ENCODE peak calls at places on chromosomes 16 and 17, in six cellular contexts. F is lower leg skin, P is tibial nerve, M is body of pancreas, A is K562, O is A549. Z is an unnamed sample.
A peak's percentile ranks its signal among the peaks of the same experiment; 100 is the strongest.

GRCh38 chr17:82173351-82174041 is 39.1 kb downstream of the CCDC57 start:
- DNase-seq in F (no peak), P (no peak), M (no peak), A (peak; percentile 22), O (no peak), Z (no peak)

GRCh38 chr17:83080641-83081560 is 1.5 kb downstream of the METRNL start:
- DNase-seq in F (no peak), P (no peak), M (peak; percentile 43), A (peak; percentile 49), O (no peak), Z (peak; percentile 37)

GRCh38 chr16:27402569-27402963 is 592 bp downstream of the IL21R start:
- DNase-seq in F (no peak), P (no peak), M (no peak), A (no peak), O (no peak), Z (no peak)

GRCh38 chr17:279776-280175 is 72.8 kb downstream of the RPH3AL start:
- DNase-seq in F (peak; percentile 43), P (no peak), M (no peak), A (no peak), O (no peak), Z (no peak)

GRCh38 chr17:60468371-60468770 is 46.1 kb downstream of the CHCT1 start:
- DNase-seq in F (no peak), P (no peak), M (no peak), A (no peak), O (no peak), Z (no peak)

GRCh38 chr17:28397275-28397674 is 8.7 kb downstream of the SLC46A1 start:
- DNase-seq in F (no peak), P (no peak), M (no peak), A (no peak), O (no peak), Z (no peak)

GRCh38 chr17:29931253-29931932 is 1.4 kb upstream of the SSH2 start:
- DNase-seq in F (no peak), P (peak; percentile 25), M (peak; percentile 73), A (peak; percentile 83), O (peak; percentile 67), Z (peak; percentile 87)

GRCh38 chr17:80847506-80848230 is 144.0 kb upstream of the CHMP6 start:
- DNase-seq in F (peak; percentile 72), P (no peak), M (no peak), A (peak; percentile 41), O (no peak), Z (peak; percentile 27)

GRCh38 chr17:78883090-78883532 is 19.9 kb downstream of the CEP295NL start:
- DNase-seq in F (peak; percentile 96), P (peak; percentile 70), M (peak; percentile 71), A (peak; percentile 78), O (peak; percentile 98), Z (peak; percentile 67)

GRCh38 chr17:63426041-63426916 is 19.8 kb downstream of the CYB561 start:
- DNase-seq in F (peak; percentile 59), P (no peak), M (no peak), A (no peak), O (no peak), Z (no peak)

GRCh38 chr17:68048996-68049395 is 13.5 kb downstream of the KPNA2 start:
- DNase-seq in F (peak; percentile 18), P (no peak), M (no peak), A (peak; percentile 24), O (no peak), Z (peak; percentile 23)

GRCh38 chr17:27430882-27431491 is 25.3 kb upstream of the KSR1 start:
- DNase-seq in F (no peak), P (no peak), M (peak; percentile 29), A (peak; percentile 59), O (peak; percentile 45), Z (peak; percentile 41)

GRCh38 chr17:35692811-35693210 is 38.6 kb upstream of the RASL10B start:
- DNase-seq in F (no peak), P (no peak), M (no peak), A (no peak), O (no peak), Z (no peak)

GRCh38 chr16:53950677-53951076 is 246.7 kb downstream of the FTO start:
- DNase-seq in F (no peak), P (no peak), M (no peak), A (no peak), O (no peak), Z (no peak)

GRCh38 chr16:89084411-89084810 is 9.2 kb upstream of the ACSF3 start:
- DNase-seq in F (no peak), P (no peak), M (peak; percentile 51), A (no peak), O (no peak), Z (no peak)

GRCh38 chr17:28747801-28748750 is 4.3 kb downstream of the TRAF4 start:
- DNase-seq in F (peak; percentile 84), P (no peak), M (peak; percentile 22), A (no peak), O (no peak), Z (no peak)

GRCh38 chr17:32518856-32519768 is 32.3 kb downstream of the CDK5R1 start:
- DNase-seq in F (peak; percentile 86), P (no peak), M (peak; percentile 37), A (no peak), O (no peak), Z (peak; percentile 71)

GRCh38 chr17:34727601-34728000 is 148.2 kb downstream of the TMEM132E start:
- DNase-seq in F (peak; percentile 15), P (no peak), M (no peak), A (no peak), O (no peak), Z (no peak)

GRCh38 chr16:30637952-30638351 is 12.8 kb upstream of the PRR14 start:
- DNase-seq in F (no peak), P (no peak), M (no peak), A (peak; percentile 72), O (peak; percentile 42), Z (peak; percentile 73)

GRCh38 chr17:65978881-65979280 is 213.1 kb downstream of the CEP112 start:
- DNase-seq in F (no peak), P (no peak), M (no peak), A (no peak), O (no peak), Z (no peak)

GRCh38 chr17:75565618-75566017 is 22.0 kb upstream of the MYO15B start:
- DNase-seq in F (no peak), P (no peak), M (no peak), A (no peak), O (no peak), Z (no peak)

DNA sequence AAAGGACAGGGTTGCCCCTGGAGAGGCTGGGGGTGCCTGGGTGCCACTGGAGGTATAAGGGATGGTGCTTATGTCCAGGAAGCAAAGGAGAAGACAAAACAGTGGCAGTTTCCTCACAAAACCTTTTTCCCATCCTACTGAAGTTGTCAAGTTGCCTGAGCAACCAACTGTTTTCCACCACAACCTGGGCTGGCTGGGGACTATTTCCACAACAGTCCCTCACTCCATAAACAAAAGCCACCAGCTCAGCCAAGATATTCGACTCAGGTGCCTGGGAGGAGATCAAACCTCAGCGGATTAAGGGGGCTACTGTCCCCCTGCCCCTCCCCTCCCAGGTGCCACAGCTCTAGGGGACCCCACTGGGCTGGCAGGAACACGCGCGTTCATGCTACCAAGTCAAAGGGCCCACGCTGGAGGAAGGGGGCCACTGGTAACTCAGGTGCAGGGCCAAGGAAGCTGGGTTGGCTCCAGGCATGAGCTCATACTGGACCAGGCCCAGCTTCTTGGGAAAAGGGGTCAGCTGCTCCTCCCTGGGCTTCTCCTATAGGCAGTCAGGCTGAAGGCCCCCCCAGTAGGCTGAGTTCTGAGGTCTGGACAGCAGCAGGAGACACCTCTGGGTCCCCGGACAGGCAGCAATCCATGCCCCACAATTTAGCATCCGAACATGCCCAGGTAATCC is 45.7 kb upstream of the MRPS23 start:
- DNase-seq in F (no peak), P (no peak), M (peak; percentile 91), A (no peak), O (no peak), Z (no peak)
- TF ChIP-seq POLR2A in F (no peak), P (no peak), M (peak; percentile 34), A (no peak), O (no peak), Z (no peak)

GRCh38 chr17:13759936-13760335 is 158.2 kb upstream of the HS3ST3A1 start:
- DNase-seq in F (no peak), P (no peak), M (no peak), A (no peak), O (no peak), Z (no peak)
- TF ChIP-seq POLR2A in F (no peak), P (no peak), M (no peak), A (no peak), O (no peak), Z (no peak)

GRCh38 chr17:72934927-72935326 is 157.6 kb downstream of the SLC39A11 start:
- DNase-seq in F (no peak), P (no peak), M (no peak), A (no peak), O (no peak), Z (no peak)

GRCh38 chr17:72942594-72942993 is 149.9 kb downstream of the SLC39A11 start:
- DNase-seq in F (no peak), P (no peak), M (no peak), A (no peak), O (no peak), Z (no peak)

GRCh38 chr17:72935984-72936383 is 156.5 kb downstream of the SLC39A11 start:
- DNase-seq in F (no peak), P (no peak), M (no peak), A (no peak), O (no peak), Z (no peak)

GRCh38 chr17:72940511-72940910 is 152.0 kb downstream of the SLC39A11 start:
- DNase-seq in F (no peak), P (no peak), M (no peak), A (no peak), O (no peak), Z (no peak)

GRCh38 chr17:72937687-72938086 is 154.8 kb downstream of the SLC39A11 start:
- DNase-seq in F (no peak), P (no peak), M (no peak), A (no peak), O (no peak), Z (no peak)
- TF ChIP-seq POLR2A in F (no peak), P (no peak), M (no peak), A (no peak), O (no peak), Z (no peak)

DNA sequence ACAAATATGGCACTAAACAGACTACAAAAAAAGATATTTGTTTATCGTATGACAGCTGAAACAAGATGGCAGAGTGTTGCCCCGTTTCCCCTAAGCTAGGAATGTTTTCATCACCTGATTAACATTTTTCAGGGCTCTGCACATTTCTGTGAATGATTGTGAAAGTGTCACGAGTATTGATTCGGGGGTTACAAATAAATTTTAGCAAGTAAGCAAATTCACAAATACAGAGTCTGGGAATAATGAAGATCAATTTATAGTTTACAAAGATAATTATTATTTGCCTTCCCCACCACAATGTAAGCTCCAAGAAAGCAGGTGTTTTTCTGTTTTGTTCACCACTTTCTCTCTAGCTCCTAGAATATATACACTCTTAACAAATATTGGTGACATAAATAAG is 361.2 kb upstream of the ERCC4 start:
- DNase-seq in F (no peak), P (no peak), M (no peak), A (no peak), O (no peak), Z (no peak)
- TF ChIP-seq POLR2A in F (no peak), P (no peak), M (no peak), A (no peak), O (no peak), Z (no peak)

Z was measured in erythroblast.